ENCODE peak calls at places on chromosomes 13 and 19, in seven cellular contexts. L is left lung, D is IMR-90, J is breast epithelium, N is uterus, G is PC-3, P is esophagus muscularis mucosa. R is an unnamed sample.
A peak's percentile ranks its signal among the peaks of the same experiment; 100 is the strongest.

GRCh38 chr13:38980628-38981078 is 10.0 kb downstream of the STOML3 start:
- DNase-seq in G (no peak), D (no peak), L (no peak), J (no peak), N (no peak), P (no peak), R (no peak)

GRCh38 chr13:93690139-93690538 is 463.5 kb downstream of the GPC6 start:
- DNase-seq in P (no peak), J (no peak), N (no peak), G (peak; percentile 31), D (peak; percentile 46), L (no peak), R (no peak)

GRCh38 chr19:39200818-39201145 is 3.3 kb downstream of the SYCN start:
- DNase-seq in P (no peak), D (no peak), N (no peak), J (no peak), L (no peak), G (no peak), R (no peak)

GRCh38 chr19:57239982-57240310 is 486 bp upstream of the ZNF805 start:
- DNase-seq in P (peak; percentile 83), J (no peak), D (no peak), L (peak; percentile 35), N (no peak), G (no peak), R (no peak)

GRCh38 chr19:12708641-12709040 is 12.2 kb upstream of the FBXW9 start:
- DNase-seq in P (no peak), J (no peak), L (no peak), N (no peak), G (no peak), D (no peak), R (no peak)

GRCh38 chr19:45153339-45154063 is 7.3 kb downstream of the NKPD1 start:
- DNase-seq in L (no peak), J (no peak), D (peak; percentile 48), P (no peak), G (no peak), N (no peak), R (peak; percentile 16)

GRCh38 chr19:39659791-39660190 is 4.1 kb downstream of the LGALS16 start:
- DNase-seq in L (no peak), J (no peak), N (no peak), P (no peak), G (no peak), D (no peak), R (no peak)

GRCh38 chr13:27043013-27043412 is 128.6 kb downstream of the USP12 start:
- DNase-seq in D (peak; percentile 98), G (peak; percentile 93), J (peak; percentile 31), L (peak; percentile 65), N (no peak), P (no peak), R (no peak)

GRCh38 chr13:97388385-97388784 is 45.6 kb upstream of the RAP2A start:
- DNase-seq in D (no peak), J (no peak), P (no peak), L (no peak), G (no peak), N (no peak), R (no peak)

GRCh38 chr13:61423879-61424278 is 8.2 kb upstream of the PCDH20 start:
- DNase-seq in P (no peak), N (no peak), L (no peak), G (no peak), D (no peak), J (no peak), R (no peak)

GRCh38 chr19:57850553-57851017 is 926 bp downstream of the ZNF587 start:
- DNase-seq in L (no peak), N (no peak), P (no peak), G (peak; percentile 73), D (peak; percentile 31), J (no peak), R (no peak)

GRCh38 chr19:23075031-23075733 is 41.6 kb upstream of the ZNF730 start:
- DNase-seq in N (peak; percentile 39), G (peak; percentile 27), L (peak; percentile 62), D (peak; percentile 72), P (no peak), J (peak; percentile 40), R (no peak)

GRCh38 chr13:52739468-52740071 is at the start of gene CNMD:
- DNase-seq in N (no peak), G (no peak), D (no peak), L (no peak), J (no peak), P (peak; percentile 21), R (no peak)

GRCh38 chr13:51935326-51936171 is 73.8 kb downstream of the CCDC70 start:
- DNase-seq in N (no peak), G (peak; percentile 44), L (no peak), P (no peak), J (no peak), D (no peak), R (no peak)

GRCh38 chr19:46447824-46448223 is 19.1 kb upstream of the PNMA8C start:
- DNase-seq in P (no peak), N (no peak), L (no peak), J (no peak), D (no peak), G (no peak), R (no peak)

GRCh38 chr13:77019756-77020155 is 7.2 kb downstream of the FBXL3 start:
- DNase-seq in G (no peak), J (no peak), N (no peak), D (no peak), L (no peak), P (no peak), R (no peak)

GRCh38 chr13:77026783-77027621 is at the start of gene FBXL3:
- DNase-seq in P (peak; percentile 93), G (peak; percentile 74), J (peak; percentile 81), N (peak; percentile 86), L (peak; percentile 88), D (peak; percentile 94), R (peak; percentile 68)

GRCh38 chr13:77026255-77026782 is 640 bp downstream of the FBXL3 start:
- DNase-seq in J (peak; percentile 69), L (peak; percentile 88), D (peak; percentile 37), P (peak; percentile 94), G (peak; percentile 61), N (peak; percentile 78), R (peak; percentile 84)

GRCh38 chr13:77016888-77017623 is 9.9 kb downstream of the FBXL3 start:
- DNase-seq in N (no peak), G (no peak), P (no peak), J (no peak), L (no peak), D (no peak), R (no peak)

DNA sequence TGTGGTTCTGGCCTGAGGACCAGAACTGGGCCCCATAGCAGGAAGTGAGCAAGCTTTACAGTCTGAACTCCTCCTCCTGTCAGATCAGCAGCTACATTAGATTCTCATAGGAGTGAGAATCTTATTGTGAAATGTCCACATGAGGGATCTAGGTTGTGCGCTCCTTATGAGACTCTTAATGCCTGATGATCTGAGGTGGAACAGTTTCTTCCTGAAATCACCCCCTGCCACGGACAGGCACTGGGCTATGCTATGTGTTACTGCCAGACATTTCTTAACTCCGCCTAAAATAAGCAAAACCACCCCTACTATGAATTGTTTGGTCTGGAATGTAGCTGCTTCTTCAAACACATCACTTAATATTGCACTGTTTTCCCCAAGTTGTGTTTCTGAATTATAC is 4.6 kb downstream of the FBXL3 start:
- DNase-seq in D (peak; percentile 43), J (no peak), G (no peak), L (no peak), N (no peak), P (no peak), R (no peak)
- H3K4me3 ChIP-seq in D (no peak overlapping the region), J (peak overlapping the region; percentile 92), G (no peak overlapping the region), L (no peak overlapping the region), N (no peak overlapping the region), P (no peak overlapping the region), R (no peak overlapping the region)

GRCh38 chr19:8361921-8362793 is 1.8 kb upstream of the ANGPTL4 start:
- DNase-seq in P (peak; percentile 98), J (peak; percentile 98), L (peak; percentile 92), D (peak; percentile 99), N (peak; percentile 88), G (peak; percentile 100), R (no peak)
- H3K27ac ChIP-seq in P (peak overlapping the region; percentile 83), J (peak overlapping the region; percentile 88), L (peak overlapping the region; percentile 76), D (peak overlapping the region; percentile 46), N (peak overlapping the region; percentile 72), G (peak overlapping the region; percentile 69), R (no peak overlapping the region)

GRCh38 chr19:50703915-50704548 is 15.6 kb downstream of the SHANK1 start:
- DNase-seq in N (no peak), P (no peak), G (peak; percentile 51), J (no peak), L (no peak), D (no peak), R (no peak)
- TF ChIP-seq CTCF in N (no peak), P (no peak), G (peak; percentile 73), J (no peak), L (no peak), D (peak; percentile 25), R (no peak)

GRCh38 chr19:49339364-49340068 is 4.3 kb downstream of the CD37 start:
- DNase-seq in N (peak; percentile 88), D (peak; percentile 50), L (peak; percentile 88), P (peak; percentile 93), G (peak; percentile 93), J (peak; percentile 93), R (no peak)

GRCh38 chr19:49340069-49340864 is 5.1 kb downstream of the CD37 start:
- DNase-seq in D (no peak), P (peak; percentile 39), J (peak; percentile 32), N (peak; percentile 70), L (peak; percentile 61), G (no peak), R (no peak)

GRCh38 chr19:49342291-49342721 is 7.1 kb downstream of the CD37 start:
- DNase-seq in D (no peak), P (no peak), N (peak; percentile 10), L (peak; percentile 18), G (no peak), J (no peak), R (no peak)

GRCh38 chr19:49343127-49343526 is 7.9 kb downstream of the CD37 start:
- DNase-seq in D (no peak), N (peak; percentile 9), L (peak; percentile 19), G (no peak), J (no peak), P (no peak), R (no peak)

GRCh38 chr19:49340865-49341718 is 5.9 kb downstream of the CD37 start:
- DNase-seq in L (peak; percentile 26), G (no peak), J (peak; percentile 14), D (no peak), P (no peak), N (no peak), R (no peak)
- H3K4me3 ChIP-seq in L (no peak overlapping the region), G (no peak overlapping the region), J (no peak overlapping the region), D (no peak overlapping the region), P (no peak overlapping the region), N (no peak overlapping the region), R (no peak overlapping the region)